ENCODE peak calls at places on chromosomes 7 and 10, in seven cellular contexts. Y, Z, H, S, K, F and M are unnamed samples.
A peak's percentile ranks its signal among the peaks of the same experiment; 100 is the strongest.

GRCh38 chr7:28142650-28143049 is 37.9 kb downstream of the JAZF1 start:
- DNase-seq in Y (no peak), H (no peak), K (no peak), F (no peak), S (no peak), Z (no peak), M (no peak)

GRCh38 chr10:59817806-59818205 is 64.6 kb upstream of the MRLN start:
- DNase-seq in K (no peak), Y (no peak), F (no peak), S (no peak), Z (no peak), H (no peak), M (no peak)

GRCh38 chr10:110901954-110902819 is 16.8 kb downstream of the BBIP1 start:
- DNase-seq in F (no peak), Z (no peak), H (no peak), S (peak; percentile 77), Y (no peak), K (peak; percentile 38), M (peak; percentile 75)

GRCh38 chr7:92740713-92741126 is 95.7 kb downstream of the CDK6 start:
- DNase-seq in Z (no peak), F (no peak), Y (no peak), S (peak; percentile 69), H (no peak), K (peak; percentile 83), M (peak; percentile 68)

GRCh38 chr10:8233832-8234259 is 179.4 kb downstream of the GATA3 start:
- DNase-seq in S (no peak), H (no peak), Z (no peak), F (no peak), K (no peak), Y (no peak), M (no peak)

GRCh38 chr7:113996405-113996804 is 77.6 kb upstream of the PPP1R3A start:
- DNase-seq in S (peak; percentile 0), Z (no peak), Y (no peak), F (no peak), H (no peak), K (no peak), M (no peak)

GRCh38 chr7:31688990-31689389 is 2.0 kb downstream of the PPP1R17 start:
- DNase-seq in H (no peak), Z (no peak), K (no peak), F (no peak), Y (no peak), S (no peak), M (no peak)

GRCh38 chr7:48244902-48245301 is 73.6 kb downstream of the ABCA13 start:
- DNase-seq in K (no peak), Z (no peak), S (peak; percentile 31), H (no peak), F (no peak), Y (peak; percentile 41), M (peak; percentile 28)

GRCh38 chr7:151078233-151079040 is 2.2 kb downstream of the FASTK start:
- DNase-seq in K (no peak), F (no peak), Z (no peak), Y (no peak), S (no peak), H (no peak), M (peak; percentile 68)

DNA sequence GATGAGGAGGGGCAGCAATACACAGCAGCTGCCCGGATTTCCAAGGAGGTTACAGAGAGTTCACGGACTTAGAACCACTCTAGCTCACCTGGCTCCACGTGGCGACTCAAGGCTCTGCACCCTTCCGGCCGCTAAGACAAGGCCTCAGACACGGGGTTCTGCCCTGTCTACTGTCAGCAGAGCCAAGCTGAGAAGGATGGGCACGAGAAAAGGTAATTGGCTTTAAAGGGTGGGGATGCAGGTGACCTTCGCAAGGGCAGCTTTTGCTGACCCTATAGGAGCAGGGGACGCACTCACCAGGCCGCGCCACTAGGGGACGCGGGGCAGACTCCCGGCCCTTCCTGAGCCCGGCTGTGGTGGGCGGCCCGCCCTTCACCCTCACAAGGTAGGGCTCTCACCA is 152.4 kb downstream of the KIF20B start:
- DNase-seq in F (no peak), Z (no peak), Y (no peak), K (no peak), S (no peak), H (no peak), M (no peak)
- TF ChIP-seq CTCF in F (peak; percentile 8), Z (no peak), Y (no peak), K (peak; percentile 23), S (peak; percentile 15), H (peak; percentile 22), M (peak; percentile 3)

DNA sequence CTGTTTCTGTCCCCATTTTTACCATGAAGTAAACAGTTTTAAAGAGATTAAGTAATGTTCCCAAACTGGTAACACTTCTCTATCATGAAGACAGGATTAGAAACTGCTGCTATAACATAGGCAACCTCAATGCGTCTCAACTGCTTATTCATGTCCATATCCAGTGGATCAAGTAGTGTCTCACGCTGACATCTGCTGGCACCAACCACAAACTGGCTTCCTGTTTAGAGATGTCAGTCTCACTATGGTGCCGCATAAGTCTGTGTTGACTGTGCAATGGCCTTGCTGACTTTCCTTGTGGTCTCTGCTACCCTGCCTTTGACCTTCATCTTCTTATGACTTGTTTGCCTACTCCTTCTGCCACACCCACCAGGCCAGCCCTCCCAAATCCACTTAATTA is 369.6 kb upstream of the DPP6 start:
- DNase-seq in H (no peak), S (no peak), F (no peak), K (no peak), Y (no peak), Z (no peak), M (no peak)
- TF ChIP-seq CTCF in H (no peak), S (no peak), F (no peak), K (no peak), Y (no peak), Z (no peak), M (no peak)

GRCh38 chr10:52954407-52954806 is 181.8 kb upstream of the MBL2 start:
- DNase-seq in K (no peak), Z (no peak), S (no peak), H (no peak), F (no peak), Y (no peak), M (no peak)

GRCh38 chr10:52952391-52953079 is 180.0 kb upstream of the MBL2 start:
- DNase-seq in H (no peak), S (peak; percentile 1), Z (no peak), K (no peak), F (no peak), Y (no peak), M (peak; percentile 13)

GRCh38 chr10:52951819-52952218 is 179.2 kb upstream of the MBL2 start:
- DNase-seq in Z (no peak), Y (no peak), F (no peak), H (no peak), K (peak; percentile 5), S (peak; percentile 67), M (peak; percentile 59)

GRCh38 chr10:52950578-52950977 is 178.0 kb upstream of the MBL2 start:
- DNase-seq in K (no peak), Z (no peak), Y (no peak), F (no peak), H (no peak), S (no peak), M (no peak)

GRCh38 chr10:52949899-52950298 is 177.3 kb upstream of the MBL2 start:
- DNase-seq in H (no peak), Z (no peak), K (no peak), F (no peak), Y (no peak), S (no peak), M (no peak)
- TF ChIP-seq CTCF in H (no peak), Z (no peak), K (no peak), F (no peak), Y (no peak), S (no peak), M (no peak)

DNA sequence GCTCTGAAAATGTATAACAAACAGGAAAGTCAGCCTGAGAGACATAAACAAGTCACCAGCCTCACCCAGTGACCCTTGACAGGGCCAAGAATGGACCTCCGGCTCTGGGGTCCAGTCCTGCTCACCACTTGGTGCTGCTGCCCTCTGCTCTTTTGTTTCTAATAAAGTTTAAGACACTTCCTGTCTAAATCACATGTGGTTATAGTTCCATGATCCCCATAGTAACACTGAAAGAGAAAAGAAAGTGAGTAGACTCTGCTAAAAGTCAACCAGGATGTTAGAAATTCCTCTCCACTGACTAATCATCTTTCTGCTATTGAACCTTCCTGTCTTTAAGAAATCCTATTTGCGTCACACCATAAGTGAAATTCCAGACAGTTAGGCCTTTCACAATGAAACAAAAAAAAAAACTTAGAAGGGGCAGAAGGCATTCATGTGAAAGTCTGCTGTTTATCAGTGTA is 179.2 kb upstream of the BET1 start:
- DNase-seq in K (peak; percentile 98), F (no peak), Z (no peak), S (peak; percentile 99), Y (no peak), H (peak; percentile 98), M (peak; percentile 100)
- TF ChIP-seq CTCF in K (no peak), F (no peak), Z (no peak), S (no peak), Y (no peak), H (no peak), M (no peak)

GRCh38 chr7:100053201-100053600 is 3.6 kb downstream of the ZSCAN21 start:
- DNase-seq in S (peak; percentile 75), K (peak; percentile 77), F (no peak), Y (no peak), H (peak; percentile 39), Z (no peak), M (peak; percentile 83)
- TF ChIP-seq CTCF in S (peak; percentile 21), K (peak; percentile 68), F (peak; percentile 43), Y (peak; percentile 10), H (peak; percentile 14), Z (peak; percentile 14), M (peak; percentile 44)

GRCh38 chr10:127577376-127577775 is 28.3 kb downstream of the NPS start:
- DNase-seq in Y (no peak), Z (no peak), H (no peak), K (no peak), S (peak; percentile 42), F (no peak), M (peak; percentile 12)
- TF ChIP-seq CTCF in Y (no peak), Z (peak; percentile 39), H (no peak), K (peak; percentile 39), S (peak; percentile 8), F (peak; percentile 56), M (no peak)

GRCh38 chr10:96643920-96644319 is 57.1 kb upstream of the TM9SF3 start:
- DNase-seq in H (no peak), K (no peak), S (no peak), Y (no peak), Z (no peak), F (no peak), M (no peak)
- TF ChIP-seq CTCF in H (no peak), K (peak; percentile 17), S (no peak), Y (no peak), Z (no peak), F (no peak), M (no peak)

GRCh38 chr10:14541379-14541778 is 210.7 kb upstream of the FRMD4A start:
- DNase-seq in Y (no peak), F (no peak), K (no peak), H (no peak), S (no peak), Z (no peak), M (no peak)

GRCh38 chr10:14545827-14546226 is 215.1 kb upstream of the FRMD4A start:
- DNase-seq in F (no peak), H (no peak), S (peak; percentile 60), Y (no peak), K (peak; percentile 55), Z (no peak), M (peak; percentile 58)

GRCh38 chr10:14543904-14544210 is 213.1 kb upstream of the FRMD4A start:
- DNase-seq in F (no peak), Y (no peak), Z (no peak), K (no peak), S (no peak), H (no peak), M (no peak)

GRCh38 chr10:14540611-14541010 is 209.9 kb upstream of the FRMD4A start:
- DNase-seq in Z (no peak), F (no peak), K (no peak), H (no peak), S (no peak), Y (no peak), M (no peak)

GRCh38 chr10:14543048-14543903 is 212.6 kb upstream of the FRMD4A start:
- DNase-seq in S (peak; percentile 47), Z (peak; percentile 70), H (no peak), K (no peak), F (no peak), Y (no peak), M (peak; percentile 37)
- TF ChIP-seq CTCF in S (peak; percentile 27), Z (peak; percentile 54), H (no peak), K (peak; percentile 30), F (peak; percentile 53), Y (peak; percentile 33), M (peak; percentile 32)